ENCODE peak calls at places on chromosomes 5 and 9, in ten cellular contexts. U is small intestine, M is GOT3, K is neural progenitor cell, N is LoVo, O is endothelial cell, W is NB4, E is type B pancreatic cell, R is head of caudate nucleus, A is foreskin fibroblast. F is an unnamed sample.

GRCh38 chr9:133075925-133076324 is 14.1 kb downstream of the CEL start:
- DNase-seq in U (no peak), M (no peak), K (no peak), N (no peak), O (no peak), W (no peak), E (no peak), R (no peak), A (peak; percentile 76), F (no peak)

GRCh38 chr9:89710689-89711088 is 105.9 kb downstream of the GADD45G start:
- DNase-seq in U (no peak), M (no peak), K (no peak), N (no peak), O (no peak), W (peak; percentile 41), E (no peak), R (no peak), A (no peak), F (no peak)

GRCh38 chr5:172855597-172856292 is 21.7 kb downstream of the ERGIC1 start:
- DNase-seq in U (no peak), M (no peak), K (no peak), N (no peak), O (no peak), W (no peak), E (no peak), R (no peak), A (no peak), F (no peak)

GRCh38 chr9:122206118-122207046 is 22.4 kb downstream of the LHX6 start:
- DNase-seq in U (no peak), M (no peak), K (no peak), N (peak; percentile 8), O (no peak), W (no peak), E (no peak), R (no peak), A (no peak), F (no peak)

GRCh38 chr9:2853517-2853916 is 9.6 kb upstream of the PUM3 start:
- DNase-seq in U (no peak), M (no peak), K (no peak), N (no peak), O (no peak), W (no peak), E (no peak), R (no peak), A (no peak), F (no peak)

GRCh38 chr5:126377444-126377843 is 45.8 kb upstream of the GRAMD2B start:
- DNase-seq in U (no peak), M (no peak), K (no peak), N (no peak), O (no peak), W (no peak), E (no peak), R (no peak), A (no peak), F (no peak)

GRCh38 chr5:3606121-3606831 is 10.6 kb downstream of the IRX1 start:
- DNase-seq in U (no peak), M (no peak), K (peak; percentile 90), N (no peak), O (no peak), W (no peak), E (no peak), R (no peak), A (no peak), F (no peak)

GRCh38 chr5:78234804-78235203 is 59.7 kb downstream of the AP3B1 start:
- DNase-seq in U (no peak), M (no peak), K (no peak), N (no peak), O (no peak), W (no peak), E (no peak), R (no peak), A (no peak), F (no peak)

GRCh38 chr9:105690742-105691141 is 3.6 kb upstream of the TMEM38B start:
- DNase-seq in U (no peak), M (no peak), K (no peak), N (no peak), O (no peak), W (no peak), E (no peak), R (no peak), A (peak; percentile 10), F (no peak)

GRCh38 chr5:168666356-168666755 is 87.2 kb upstream of the PANK3 start:
- DNase-seq in U (no peak), M (no peak), K (no peak), N (no peak), O (no peak), W (no peak), E (no peak), R (no peak), A (no peak), F (no peak)

GRCh38 chr5:6632324-6632930 is 417 bp downstream of the NSUN2 start:
- DNase-seq in U (peak; percentile 36), M (no peak), K (no peak), N (peak; percentile 37), O (no peak), W (peak; percentile 58), E (peak; percentile 72), R (peak; percentile 53), A (no peak), F (no peak)

GRCh38 chr9:108259917-108260675 is 595.7 kb downstream of the ACTL7B start:
- DNase-seq in U (no peak), M (no peak), K (no peak), N (no peak), O (no peak), W (no peak), E (no peak), R (no peak), A (peak; percentile 19), F (no peak)

GRCh38 chr5:78610163-78610583 is 38.4 kb downstream of the LHFPL2 start:
- DNase-seq in U (no peak), M (no peak), K (no peak), N (no peak), O (no peak), W (no peak), E (peak; percentile 39), R (no peak), A (peak; percentile 73), F (no peak)

GRCh38 chr5:78638423-78638822 is 10.1 kb downstream of the LHFPL2 start:
- DNase-seq in U (peak; percentile 96), M (no peak), K (peak; percentile 45), N (peak; percentile 56), O (no peak), W (no peak), E (no peak), R (no peak), A (peak; percentile 98), F (no peak)

GRCh38 chr5:134948929-134949328 is 18.8 kb upstream of the CATSPER3 start:
- DNase-seq in U (no peak), M (no peak), K (no peak), N (no peak), O (no peak), W (no peak), E (no peak), R (peak; percentile 25), A (peak; percentile 9), F (no peak)

GRCh38 chr9:17936365-17936764 is 357.5 kb downstream of the SH3GL2 start:
- DNase-seq in U (no peak), M (no peak), K (no peak), N (no peak), O (no peak), W (no peak), E (no peak), R (no peak), A (no peak), F (no peak)

GRCh38 chr5:179134511-179134910 is 74.3 kb downstream of the ZNF354C start:
- DNase-seq in U (no peak), M (no peak), K (no peak), N (no peak), O (no peak), W (no peak), E (no peak), R (no peak), A (no peak), F (no peak)

GRCh38 chr9:127741831-127742434 is 6.8 kb upstream of the TOR2A start:
- DNase-seq in U (peak; percentile 65), M (no peak), K (peak; percentile 97), N (no peak), O (peak; percentile 62), W (no peak), E (no peak), R (peak; percentile 57), A (peak; percentile 60), F (no peak)

GRCh38 chr5:102223542-102224444 is 72.3 kb downstream of the SLCO4C1 start:
- DNase-seq in U (peak; percentile 38), M (no peak), K (peak; percentile 64), N (peak; percentile 47), O (peak; percentile 12), W (peak; percentile 46), E (no peak), R (no peak), A (peak; percentile 0), F (peak; percentile 8)

GRCh38 chr5:169265888-169266287 is 35.1 kb downstream of the SLIT3 start:
- DNase-seq in U (no peak), M (no peak), K (peak; percentile 8), N (no peak), O (no peak), W (peak; percentile 6), E (no peak), R (no peak), A (no peak), F (no peak)

GRCh38 chr9:136327313-136327971 is at the start of gene GPSM1:
- DNase-seq in U (no peak), M (no peak), K (peak; percentile 66), N (no peak), O (peak; percentile 45), W (peak; percentile 36), E (no peak), R (peak; percentile 43), A (peak; percentile 77), F (peak; percentile 37)

GRCh38 chr5:141800629-141801028 is 77.6 kb downstream of the PCDH1 start:
- DNase-seq in U (no peak), M (no peak), K (no peak), N (no peak), O (no peak), W (no peak), E (no peak), R (no peak), A (peak; percentile 22), F (no peak)

GRCh38 chr5:35488786-35489185 is 128.9 kb upstream of the SPEF2 start:
- DNase-seq in U (no peak), M (no peak), K (no peak), N (no peak), O (no peak), W (peak; percentile 67), E (no peak), R (no peak), A (no peak), F (no peak)

F was measured in central memory CD4-positive, alpha-beta T cell.